ENCODE peak calls at places on chromosome 2, in four cellular contexts. K is HepG2, Z is GM12878, Q is H1. M is an unnamed sample.

GRCh38 chr2:109702250-109702985 is 88.3 kb downstream of the SOWAHC start:
- DNase-seq in K (no peak), Z (no peak), Q (no peak), M (no peak)

GRCh38 chr2:8576525-8577157 is 105.2 kb upstream of the ID2 start:
- DNase-seq in K (no peak), Z (no peak), Q (no peak), M (no peak)

GRCh38 chr2:160639472-160639871 is 145.9 kb upstream of the RBMS1 start:
- DNase-seq in K (no peak), Z (no peak), Q (no peak), M (no peak)

GRCh38 chr2:177030391-177031000 is 182.1 kb upstream of the HNRNPA3 start:
- DNase-seq in K (no peak), Z (no peak), Q (no peak), M (no peak)

GRCh38 chr2:58899692-58900091 is 658.6 kb upstream of the FANCL start:
- DNase-seq in K (no peak), Z (no peak), Q (no peak), M (no peak)

GRCh38 chr2:30871440-30871839 is 64.2 kb upstream of the CAPN13 start:
- DNase-seq in K (no peak), Z (no peak), Q (no peak), M (no peak)

GRCh38 chr2:28475088-28475580 is 20.7 kb upstream of the PLB1 start:
- DNase-seq in K (no peak), Z (no peak), Q (no peak), M (no peak)

GRCh38 chr2:199302851-199303250 is 154.9 kb downstream of the SATB2 start:
- DNase-seq in K (no peak), Z (no peak), Q (no peak), M (no peak)

GRCh38 chr2:181715033-181715630 is 34.8 kb upstream of the NEUROD1 start:
- DNase-seq in K (peak; percentile 77), Z (peak; percentile 56), Q (peak; percentile 77), M (peak; percentile 66)

GRCh38 chr2:120347387-120348010 is 1.6 kb downstream of the INHBB start:
- DNase-seq in K (no peak), Z (no peak), Q (peak; percentile 66), M (no peak)

GRCh38 chr2:230932556-230933511 is 7.8 kb upstream of the GPR55 start:
- DNase-seq in K (no peak), Z (no peak), Q (no peak), M (no peak)

GRCh38 chr2:64204006-64204632 is 59.9 kb upstream of the PELI1 start:
- DNase-seq in K (no peak), Z (peak; percentile 88), Q (no peak), M (no peak)

GRCh38 chr2:63819765-63820717 is 21.7 kb upstream of the UGP2 start:
- DNase-seq in K (peak; percentile 92), Z (no peak), Q (no peak), M (no peak)

GRCh38 chr2:25309402-25309801 is 32.3 kb downstream of the DNMT3A start:
- DNase-seq in K (peak; percentile 59), Z (no peak), Q (peak; percentile 85), M (peak; percentile 72)

GRCh38 chr2:38886041-38886440 is 3.6 kb upstream of the ARHGEF33 start:
- DNase-seq in K (no peak), Z (no peak), Q (no peak), M (no peak)

GRCh38 chr2:49687873-49688272 is 533.6 kb upstream of the FSHR start:
- DNase-seq in K (no peak), Z (no peak), Q (no peak), M (no peak)

GRCh38 chr2:7012141-7012809 is 95.1 kb downstream of the RNF144A start:
- DNase-seq in K (no peak), Z (no peak), Q (no peak), M (no peak)

GRCh38 chr2:128362186-128362888 is 43.7 kb upstream of the HS6ST1 start:
- DNase-seq in K (no peak), Z (no peak), Q (no peak), M (no peak)

GRCh38 chr2:43265006-43265770 is 38.8 kb upstream of the ZFP36L2 start:
- DNase-seq in K (no peak), Z (no peak), Q (no peak), M (no peak)

GRCh38 chr2:108925286-108925685 is 63.7 kb downstream of the EDAR start:
- DNase-seq in K (no peak), Z (no peak), Q (no peak), M (no peak)

GRCh38 chr2:8115966-8116365 is 565.9 kb upstream of the ID2 start:
- DNase-seq in K (no peak), Z (no peak), Q (no peak), M (no peak)

GRCh38 chr2:149490296-149490695 is 97.3 kb downstream of the MMADHC start:
- DNase-seq in K (no peak), Z (no peak), Q (no peak), M (no peak)

GRCh38 chr2:32264422-32265149 is at the start of gene NLRC4:
- DNase-seq in K (no peak), Z (no peak), Q (no peak), M (no peak)

GRCh38 chr2:134397146-134397896 is 143.4 kb downstream of the MGAT5 start:
- DNase-seq in K (no peak), Z (no peak), Q (no peak), M (no peak)

GRCh38 chr2:55175254-55176093 is 56.6 kb downstream of the CLHC1 start:
- DNase-seq in K (peak; percentile 41), Z (no peak), Q (no peak), M (no peak)

GRCh38 chr2:17538844-17539554 is 1.5 kb upstream of the VSNL1 start:
- DNase-seq in K (peak; percentile 83), Z (no peak), Q (peak; percentile 75), M (no peak)

GRCh38 chr2:168255866-168256265 is 8.5 kb upstream of the STK39 start:
- DNase-seq in K (no peak), Z (no peak), Q (no peak), M (no peak)

GRCh38 chr2:64186698-64187605 is 42.7 kb upstream of the PELI1 start:
- DNase-seq in K (peak; percentile 5), Z (no peak), Q (no peak), M (no peak)

GRCh38 chr2:185472574-185472973 is 266.0 kb upstream of the FSIP2 start:
- DNase-seq in K (no peak), Z (no peak), Q (no peak), M (no peak)

GRCh38 chr2:74587664-74588277 is 33.3 kb downstream of the DOK1 start:
- DNase-seq in K (peak; percentile 77), Z (no peak), Q (peak; percentile 66), M (peak; percentile 54)

GRCh38 chr2:74584088-74584645 is 29.6 kb downstream of the DOK1 start:
- DNase-seq in K (no peak), Z (peak; percentile 53), Q (no peak), M (no peak)

GRCh38 chr2:74588664-74589063 is 34.1 kb downstream of the DOK1 start:
- DNase-seq in K (no peak), Z (no peak), Q (no peak), M (no peak)

GRCh38 chr2:74583504-74583903 is 29.0 kb downstream of the DOK1 start:
- DNase-seq in K (peak; percentile 80), Z (no peak), Q (no peak), M (peak; percentile 13)

GRCh38 chr2:74585406-74586182 is 31.1 kb downstream of the DOK1 start:
- DNase-seq in K (no peak), Z (no peak), Q (no peak), M (no peak)
- H3K4me3 ChIP-seq in K (no peak overlapping the region), Z (peak overlapping the region; percentile 43), Q (no peak overlapping the region), M (no peak overlapping the region)

GRCh38 chr2:127324635-127325034 is 30.7 kb upstream of the ERCC3 start:
- DNase-seq in K (peak; percentile 59), Z (no peak), Q (no peak), M (peak; percentile 13)
- TF ChIP-seq SUZ12 in K (no peak), Z (no peak), Q (no peak), M (no peak)

DNA sequence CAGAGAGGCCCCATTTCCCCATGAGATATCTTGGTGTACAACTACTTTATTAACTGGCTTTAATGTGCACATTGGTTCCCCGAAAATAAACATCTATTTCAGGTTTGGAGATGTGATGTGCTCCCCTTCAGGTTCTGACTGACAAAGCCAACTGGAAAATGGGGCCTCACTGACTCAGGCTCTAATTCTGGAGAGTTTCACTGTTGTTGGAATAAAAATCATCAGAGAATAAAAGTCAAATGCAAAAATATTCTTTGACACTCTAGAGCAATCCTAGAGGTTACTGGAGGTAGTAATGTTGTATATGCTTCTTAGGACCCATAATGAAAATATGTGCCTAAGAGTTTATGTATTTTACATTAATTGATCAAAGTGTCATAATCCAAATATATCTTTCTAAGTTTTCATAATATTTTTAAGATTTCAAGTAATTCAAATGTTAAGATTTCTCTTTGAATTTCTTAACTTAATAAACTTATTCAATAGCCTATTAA is 189.9 kb upstream of the COL3A1 start:
- DNase-seq in K (no peak), Z (no peak), Q (no peak), M (no peak)
- H3K9ac ChIP-seq in K (no peak overlapping the region), Z (no peak overlapping the region), Q (no peak overlapping the region), M (no peak overlapping the region)

GRCh38 chr2:96527990-96528679 is 8.4 kb upstream of the ARID5A start:
- DNase-seq in K (no peak), Z (peak; percentile 72), Q (no peak), M (no peak)
- H3K4me3 ChIP-seq in K (no peak overlapping the region), Z (peak overlapping the region; percentile 39), Q (peak overlapping the region; percentile 38), M (no peak overlapping the region)

GRCh38 chr2:11160731-11161455 is 5.6 kb downstream of the SLC66A3 start:
- DNase-seq in K (no peak), Z (peak; percentile 23), Q (no peak), M (no peak)

GRCh38 chr2:11166476-11166875 is 11.2 kb downstream of the SLC66A3 start:
- DNase-seq in K (no peak), Z (no peak), Q (peak; percentile 11), M (no peak)

GRCh38 chr2:11160256-11160655 is 5.0 kb downstream of the SLC66A3 start:
- DNase-seq in K (no peak), Z (no peak), Q (no peak), M (no peak)

GRCh38 chr2:11161747-11162146 is 6.5 kb downstream of the SLC66A3 start:
- DNase-seq in K (no peak), Z (no peak), Q (no peak), M (no peak)

GRCh38 chr2:11163439-11164317 is 8.4 kb downstream of the SLC66A3 start:
- DNase-seq in K (no peak), Z (no peak), Q (no peak), M (no peak)
- TF ChIP-seq SUZ12 in K (no peak), Z (no peak), Q (no peak), M (no peak)

DNA sequence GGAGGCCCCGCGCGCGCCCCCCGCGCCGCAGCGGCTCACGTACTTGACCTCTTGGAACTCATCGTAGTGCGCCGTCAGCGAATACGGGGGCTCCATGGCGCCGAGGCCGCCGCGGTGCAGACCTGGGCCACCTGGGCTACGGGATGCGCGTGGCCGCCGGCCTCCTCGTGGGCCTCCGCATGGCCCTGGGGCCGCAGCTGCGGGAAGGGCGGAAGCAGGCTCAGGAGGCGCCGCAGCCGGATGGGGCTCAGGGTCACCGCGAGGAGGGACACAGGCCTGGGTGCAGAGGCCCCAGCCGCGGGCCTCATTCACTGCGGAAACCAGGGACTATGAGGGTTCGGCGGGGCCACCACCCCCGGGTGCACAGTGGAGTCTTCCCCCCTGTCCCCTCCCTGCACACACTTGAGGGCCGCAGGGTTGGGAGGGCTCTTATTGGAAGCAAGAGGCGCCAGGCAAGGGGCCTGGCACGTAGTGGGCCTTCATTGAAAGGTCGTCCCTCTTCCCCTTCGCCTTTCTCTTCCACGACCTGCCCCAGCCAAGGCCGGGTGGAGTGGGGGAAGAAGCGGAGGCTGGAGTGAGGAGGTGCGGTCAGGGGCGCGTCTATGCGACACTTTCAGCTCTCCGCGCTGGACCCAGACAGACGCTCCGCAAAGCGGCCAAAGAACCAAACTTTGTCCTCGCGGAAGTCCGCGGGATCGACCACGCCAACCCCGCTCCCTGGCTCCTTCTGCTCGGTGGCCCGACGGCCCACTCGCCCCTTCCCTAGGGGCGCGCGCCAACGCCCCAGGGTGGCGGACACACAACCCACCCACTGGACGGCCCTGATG is 863 bp downstream of the ECEL1 start:
- DNase-seq in K (no peak), Z (no peak), Q (no peak), M (no peak)
- H3K9ac ChIP-seq in K (no peak overlapping the region), Z (no peak overlapping the region), Q (no peak overlapping the region), M (peak overlapping the region; percentile 64)